ENCODE peak calls at places on chromosome 19, in five cellular contexts. R is A549; Y is AG08396; N is activated CD4-positive, alpha-beta T cell treated with anti-CD3 and anti-CD28 coated beads, Interleukin-2, amount 50 U/mL, for 4 hours; J is fibroblast of mammary gland. S is an unnamed sample.
A peak's percentile ranks its signal among the peaks of the same experiment; 100 is the strongest.

GRCh38 chr19:12838182-12838890 is at the start of gene MAST1:
- DNase-seq in R (no peak), Y (peak; percentile 88), N (no peak), J (no peak), S (peak; percentile 57)

GRCh38 chr19:17951151-17952040 is 15.5 kb upstream of the KCNN1 start:
- DNase-seq in R (no peak), Y (no peak), N (no peak), J (no peak), S (no peak)

GRCh38 chr19:4327252-4327876 is 11.3 kb downstream of the STAP2 start:
- DNase-seq in R (no peak), Y (peak; percentile 69), N (peak; percentile 61), J (peak; percentile 41), S (peak; percentile 43)

GRCh38 chr19:32720216-32720935 is 809 bp downstream of the TDRD12 start:
- DNase-seq in R (no peak), Y (no peak), N (no peak), J (no peak), S (no peak)

GRCh38 chr19:17405250-17406038 is at the start of gene BST2:
- DNase-seq in R (no peak), Y (peak; percentile 62), N (peak; percentile 36), J (no peak), S (peak; percentile 52)

GRCh38 chr19:1068111-1069001 is 1.4 kb downstream of the ARHGAP45 start:
- DNase-seq in R (no peak), Y (no peak), N (no peak), J (no peak), S (no peak)

GRCh38 chr19:39397360-39398296 is 6.5 kb downstream of the MED29 start:
- DNase-seq in R (peak; percentile 99), Y (peak; percentile 88), N (peak; percentile 94), J (peak; percentile 85), S (peak; percentile 88)

GRCh38 chr19:16200776-16201391 is 3.2 kb downstream of the AP1M1 start:
- DNase-seq in R (no peak), Y (peak; percentile 1), N (no peak), J (no peak), S (no peak)

GRCh38 chr19:50427997-50428425 is 4.7 kb upstream of the MYBPC2 start:
- DNase-seq in R (no peak), Y (peak; percentile 81), N (peak; percentile 26), J (peak; percentile 70), S (peak; percentile 64)

GRCh38 chr19:1173845-1174809 is at the start of gene SBNO2:
- DNase-seq in R (peak; percentile 64), Y (peak; percentile 97), N (peak; percentile 88), J (peak; percentile 80), S (peak; percentile 93)

GRCh38 chr19:40663712-40664692 is 26.4 kb downstream of the NUMBL start:
- DNase-seq in R (peak; percentile 66), Y (no peak), N (peak; percentile 6), J (peak; percentile 61), S (no peak)

GRCh38 chr19:1616875-1617274 is 11.6 kb upstream of the UQCR11 start:
- DNase-seq in R (no peak), Y (no peak), N (no peak), J (no peak), S (no peak)

GRCh38 chr19:23956051-23956450 is 41.4 kb downstream of the ZNF726 start:
- DNase-seq in R (no peak), Y (no peak), N (no peak), J (no peak), S (no peak)

GRCh38 chr19:51704601-51705000 is 11.5 kb downstream of the SPACA6 start:
- DNase-seq in R (no peak), Y (no peak), N (no peak), J (no peak), S (no peak)

S was measured in AG08395.